ENCODE peak calls at places on chromosome 10, in five cellular contexts. I, J, R, D and Q are unnamed samples.

GRCh38 chr10:51445587-51445986 is 253.8 kb downstream of the CSTF2T start:
- DNase-seq in D (peak; percentile 63), J (no peak), I (no peak), R (no peak), Q (no peak)

GRCh38 chr10:102421645-102422585 is 1.3 kb downstream of the FBXL15 start:
- DNase-seq in J (peak; percentile 62), I (peak; percentile 76), D (no peak), R (peak; percentile 74), Q (no peak)

GRCh38 chr10:84348860-84349259 is 20.5 kb downstream of the CCSER2 start:
- DNase-seq in J (no peak), D (no peak), I (no peak), R (no peak), Q (no peak)

GRCh38 chr10:44154956-44155355 is 229.9 kb downstream of the CXCL12 start:
- DNase-seq in J (no peak), I (no peak), D (no peak), R (no peak), Q (no peak)

GRCh38 chr10:689433-690226 is at the start of gene DIP2C:
- DNase-seq in J (peak; percentile 80), D (peak; percentile 53), I (peak; percentile 79), R (peak; percentile 99), Q (peak; percentile 74)

GRCh38 chr10:49139000-49139865 is 5.4 kb upstream of the FAM170B start:
- DNase-seq in J (no peak), R (no peak), I (no peak), D (no peak), Q (no peak)

GRCh38 chr10:76544789-76545188 is 1092.8 kb downstream of the KCNMA1 start:
- DNase-seq in R (no peak), I (no peak), J (no peak), D (no peak), Q (no peak)

GRCh38 chr10:70987396-70988130 is 99.2 kb upstream of the PCBD1 start:
- DNase-seq in D (no peak), I (no peak), R (no peak), J (no peak), Q (no peak)